ENCODE peak calls at places on chromosome 5, in ten cellular contexts. V is endothelial cell of umbilical vein, H is astrocyte of the spinal cord, E is GM12865, A is cardiac fibroblast, Y is HFF-Myc, M is PC-3, O is epithelial cell of proximal tubule, P is mucosa of descending colon, W is A549. T is an unnamed sample.

GRCh38 chr5:55037816-55038379 is 13.8 kb downstream of the GZMK start:
- DNase-seq in Y (peak), A (no peak), O (no peak), P (no peak), V (no peak), H (no peak), W (no peak), E (no peak), M (no peak), T (no peak)

GRCh38 chr5:50302815-50303490 is 138.1 kb downstream of the EMB start:
- DNase-seq in P (no peak), Y (no peak), V (no peak), A (peak), M (peak), O (no peak), H (peak), E (no peak), W (peak), T (no peak)

GRCh38 chr5:54643679-54644078 is 126.1 kb downstream of the SNX18 start:
- DNase-seq in H (peak), W (no peak), M (peak), E (no peak), Y (no peak), O (peak), A (peak), V (peak), P (no peak), T (no peak)

GRCh38 chr5:18299166-18299565 is 664.9 kb downstream of the TAF11L14 start:
- DNase-seq in V (no peak), W (no peak), P (no peak), M (no peak), O (no peak), H (no peak), A (no peak), Y (no peak), E (no peak), T (no peak)

GRCh38 chr5:1190915-1191314 is 10.5 kb upstream of the SLC6A19 start:
- DNase-seq in H (no peak), W (no peak), O (no peak), M (no peak), A (no peak), E (no peak), V (no peak), P (peak), Y (no peak), T (peak)

GRCh38 chr5:68074048-68074632 is 141.4 kb upstream of the PIK3R1 start:
- DNase-seq in M (no peak), H (no peak), V (no peak), A (no peak), Y (no peak), E (no peak), P (no peak), W (no peak), O (no peak), T (no peak)

GRCh38 chr5:181217111-181217804 is 5.8 kb upstream of the TRIM41 start:
- DNase-seq in P (peak), W (peak), E (peak), H (peak), A (peak), V (peak), M (peak), O (no peak), Y (no peak), T (peak)

GRCh38 chr5:53714324-53715010 is 154.0 kb downstream of the NDUFS4 start:
- DNase-seq in P (no peak), M (peak), O (no peak), A (no peak), H (peak), V (no peak), Y (no peak), W (no peak), E (no peak), T (no peak)

GRCh38 chr5:863244-863805 is 12.5 kb upstream of the ZDHHC11 start:
- DNase-seq in P (no peak), W (no peak), O (no peak), V (no peak), E (no peak), H (no peak), A (no peak), Y (no peak), M (no peak), T (no peak)

GRCh38 chr5:63262191-63262981 is 683.8 kb downstream of the LRRC70 start:
- DNase-seq in M (peak), E (no peak), P (no peak), W (no peak), Y (peak), H (peak), O (peak), V (peak), A (peak), T (no peak)

GRCh38 chr5:145847499-145848497 is 12.7 kb upstream of the PRELID2 start:
- DNase-seq in O (no peak), H (peak), M (peak), A (peak), E (no peak), W (peak), V (no peak), Y (peak), P (no peak), T (no peak)

GRCh38 chr5:111655169-111655924 is 101.6 kb downstream of the NREP start:
- DNase-seq in O (no peak), H (peak), P (no peak), M (peak), W (no peak), A (peak), V (peak), E (no peak), Y (no peak), T (no peak)

GRCh38 chr5:135435467-135436330 is 11.4 kb downstream of the DCANP1 start:
- DNase-seq in P (no peak), O (no peak), V (no peak), A (no peak), M (no peak), H (no peak), E (no peak), Y (no peak), W (no peak), T (no peak)

GRCh38 chr5:139494832-139495231 is 12.3 kb upstream of the STING1 start:
- DNase-seq in Y (no peak), H (no peak), E (no peak), A (peak), W (no peak), O (no peak), P (no peak), V (peak), M (peak), T (no peak)

GRCh38 chr5:38515648-38516047 is 40.8 kb downstream of the LIFR start:
- DNase-seq in E (no peak), P (no peak), M (peak), A (peak), V (peak), W (no peak), O (no peak), Y (no peak), H (no peak), T (no peak)

GRCh38 chr5:77086611-77087483 is at the start of gene ZBED3:
- DNase-seq in V (peak), Y (peak), A (peak), E (peak), W (peak), O (peak), P (peak), H (peak), M (peak), T (peak)

GRCh38 chr5:167701103-167701502 is 590.3 kb upstream of the WWC1 start:
- DNase-seq in O (no peak), E (no peak), M (no peak), V (no peak), W (no peak), H (no peak), A (no peak), Y (no peak), P (no peak), T (no peak)

GRCh38 chr5:10563132-10563939 is 534 bp upstream of the ANKRD33B start:
- DNase-seq in A (no peak), P (peak), Y (no peak), E (peak), V (no peak), M (peak), W (peak), H (no peak), O (no peak), T (no peak)

GRCh38 chr5:147751156-147751830 is 31.2 kb downstream of the JAKMIP2 start:
- DNase-seq in O (no peak), H (no peak), M (no peak), V (no peak), E (no peak), A (no peak), Y (no peak), W (no peak), P (no peak), T (no peak)

GRCh38 chr5:35248843-35249780 is 18.8 kb upstream of the PRLR start:
- DNase-seq in E (peak), W (no peak), M (no peak), A (peak), P (no peak), O (no peak), V (no peak), H (peak), Y (no peak), T (peak)

GRCh38 chr5:72234265-72234700 is 85.8 kb downstream of the MRPS27 start:
- DNase-seq in O (no peak), E (peak), M (peak), H (peak), A (peak), W (no peak), Y (no peak), P (no peak), V (peak), T (peak)

GRCh38 chr5:18483386-18483785 is 849.1 kb downstream of the TAF11L14 start:
- DNase-seq in Y (no peak), O (no peak), H (peak), W (no peak), A (no peak), E (no peak), P (no peak), M (peak), V (no peak), T (no peak)

GRCh38 chr5:140151719-140152609 is 23.0 kb upstream of the CYSTM1 start:
- DNase-seq in M (no peak), A (no peak), H (no peak), P (no peak), O (no peak), W (no peak), E (no peak), Y (no peak), V (no peak), T (no peak)

GRCh38 chr5:77430726-77431125 is 61.4 kb downstream of the WDR41 start:
- DNase-seq in H (no peak), E (no peak), M (peak), V (no peak), O (peak), W (no peak), A (no peak), Y (no peak), P (no peak), T (no peak)

GRCh38 chr5:217860-218456 is at the start of the genes CCDC127 and SDHA:
- DNase-seq in A (peak), O (no peak), E (peak), H (peak), W (peak), P (peak), V (peak), Y (peak), M (peak), T (peak)

GRCh38 chr5:168736201-168736940 is 157.2 kb upstream of the PANK3 start:
- DNase-seq in O (no peak), H (no peak), W (no peak), P (no peak), M (no peak), E (no peak), Y (no peak), V (no peak), A (no peak), T (no peak)

GRCh38 chr5:90503596-90503995 is 25.8 kb downstream of the LYSMD3 start:
- DNase-seq in W (no peak), M (peak), P (no peak), V (no peak), Y (no peak), E (no peak), A (peak), O (no peak), H (no peak), T (no peak)

GRCh38 chr5:1203311-1203967 is 2.0 kb downstream of the SLC6A19 start:
- DNase-seq in V (no peak), W (no peak), H (no peak), M (no peak), P (no peak), O (no peak), Y (no peak), E (no peak), A (no peak), T (no peak)

GRCh38 chr5:17330386-17330785 is 113.0 kb downstream of the BASP1 start:
- DNase-seq in A (no peak), P (no peak), M (peak), V (no peak), Y (no peak), O (no peak), H (no peak), W (no peak), E (no peak), T (no peak)

GRCh38 chr5:172008689-172009141 is 2.3 kb upstream of the FBXW11 start:
- DNase-seq in M (no peak), P (no peak), W (no peak), O (no peak), V (no peak), E (no peak), H (peak), Y (no peak), A (peak), T (no peak)
- H3K4me3 ChIP-seq in M (no peak), P (no peak), W (no peak), O (no peak), V (no peak), E (no peak), H (no peak), Y (no peak), A (no peak), T (no peak)

GRCh38 chr5:142683885-142684505 is 1.9 kb downstream of the FGF1 start:
- DNase-seq in O (no peak), H (no peak), A (no peak), E (no peak), P (no peak), Y (no peak), V (no peak), W (no peak), M (no peak), T (no peak)

GRCh38 chr5:142686968-142687367 is 1.1 kb upstream of the FGF1 start:
- DNase-seq in H (no peak), O (no peak), E (no peak), Y (no peak), A (no peak), M (no peak), P (no peak), V (no peak), W (no peak), T (no peak)

GRCh38 chr5:142684508-142685031 is 1.3 kb downstream of the FGF1 start:
- DNase-seq in V (peak), P (no peak), Y (no peak), E (no peak), H (no peak), W (no peak), O (no peak), A (peak), M (no peak), T (no peak)

GRCh38 chr5:142686210-142686734 is 382 bp upstream of the FGF1 start:
- DNase-seq in E (no peak), O (no peak), V (no peak), H (peak), M (no peak), A (peak), P (no peak), W (no peak), Y (no peak), T (no peak)

DNA sequence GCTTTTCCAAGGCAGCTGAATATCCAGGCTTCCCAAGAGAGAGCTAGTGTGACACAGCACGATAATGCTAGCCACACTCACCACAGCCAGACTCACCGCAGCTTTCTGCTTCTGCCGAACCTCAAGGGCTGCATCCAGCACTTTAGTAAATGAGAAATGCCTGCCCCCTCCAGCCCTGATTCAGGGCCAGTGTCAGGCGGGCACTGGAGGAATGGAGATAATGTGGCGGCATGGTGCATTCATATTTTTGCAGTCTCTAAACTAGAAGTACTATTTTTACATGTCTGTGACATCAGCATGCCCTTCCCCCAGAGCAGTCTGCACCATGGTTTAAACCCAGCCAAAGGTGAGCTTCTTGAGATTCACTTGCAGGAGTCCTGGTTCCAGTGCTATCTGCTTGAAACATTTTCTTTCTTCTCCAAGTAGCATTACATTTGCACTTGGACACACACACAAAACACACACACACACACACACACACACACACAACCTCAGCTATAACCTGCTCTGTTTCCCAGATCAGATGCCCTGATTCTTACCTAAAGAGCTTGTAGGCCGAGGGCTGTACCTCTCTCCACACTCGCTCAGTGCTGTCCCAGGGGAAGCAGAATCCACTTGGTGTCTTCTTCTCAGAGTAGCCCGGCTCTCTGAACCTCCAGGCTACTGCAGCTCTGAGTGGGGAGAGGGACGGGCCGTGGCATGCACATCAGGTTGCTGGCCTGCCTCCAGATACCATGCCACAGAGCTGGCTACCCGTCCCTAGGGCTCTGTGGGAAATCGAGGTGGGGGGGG is at the start of gene FGF1:
- DNase-seq in H (peak), Y (no peak), O (no peak), A (peak), P (no peak), W (no peak), M (no peak), E (no peak), V (no peak), T (no peak)
- H3K4me3 ChIP-seq in H (no peak), Y (no peak), O (no peak), A (no peak), P (no peak), W (no peak), M (no peak), E (no peak), V (no peak), T (no peak)

GRCh38 chr5:4777435-4777834 is 362.7 kb upstream of the ADAMTS16 start:
- DNase-seq in Y (no peak), O (no peak), H (no peak), A (no peak), P (no peak), M (peak), W (no peak), E (no peak), V (no peak), T (no peak)

GRCh38 chr5:4773827-4774317 is 366.3 kb upstream of the ADAMTS16 start:
- DNase-seq in E (no peak), V (no peak), P (no peak), M (no peak), H (no peak), W (no peak), Y (no peak), O (no peak), A (no peak), T (no peak)
- H3K4me3 ChIP-seq in E (no peak), V (no peak), P (no peak), M (no peak), H (no peak), W (no peak), Y (no peak), O (no peak), A (no peak), T (no peak)

DNA sequence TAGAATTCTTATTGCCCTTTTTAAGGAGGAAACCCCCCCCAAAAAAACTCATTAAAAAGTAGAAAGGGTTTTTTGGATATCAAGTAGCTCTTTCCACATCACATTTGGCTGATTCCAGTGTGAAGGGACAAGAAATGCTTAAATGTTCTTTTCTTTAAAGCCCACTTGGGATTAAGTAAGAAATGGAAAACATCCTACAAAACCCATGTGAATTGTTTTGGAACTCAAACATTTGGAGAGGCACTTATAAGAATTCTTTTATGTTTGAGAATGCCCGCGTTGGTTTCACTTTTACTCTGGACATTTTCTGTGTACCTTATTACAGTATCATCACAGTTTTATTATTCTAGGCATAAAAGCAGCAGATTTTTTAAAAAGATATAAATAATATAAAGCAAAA is 301.1 kb upstream of the ACTBL2 start:
- DNase-seq in H (no peak), W (no peak), V (peak), E (no peak), M (no peak), P (no peak), Y (no peak), O (no peak), A (peak), T (no peak)
- H3K4me3 ChIP-seq in H (no peak), W (no peak), V (no peak), E (no peak), M (no peak), P (no peak), Y (no peak), O (no peak), A (no peak), T (no peak)

GRCh38 chr5:87120518-87121314 is 147.0 kb upstream of the RASA1 start:
- DNase-seq in H (peak), V (peak), W (no peak), E (peak), O (peak), P (no peak), Y (peak), A (peak), M (peak), T (peak)

GRCh38 chr5:87122171-87122977 is 145.3 kb upstream of the RASA1 start:
- DNase-seq in O (no peak), A (no peak), E (peak), H (no peak), V (no peak), Y (no peak), W (no peak), P (no peak), M (no peak), T (no peak)

GRCh38 chr5:87125796-87126195 is 141.9 kb upstream of the RASA1 start:
- DNase-seq in O (no peak), P (no peak), E (no peak), W (no peak), A (no peak), M (no peak), Y (no peak), V (no peak), H (no peak), T (no peak)

GRCh38 chr5:87119588-87119987 is 148.1 kb upstream of the RASA1 start:
- DNase-seq in O (no peak), E (no peak), H (no peak), Y (no peak), M (peak), V (no peak), A (no peak), W (no peak), P (no peak), T (no peak)

DNA sequence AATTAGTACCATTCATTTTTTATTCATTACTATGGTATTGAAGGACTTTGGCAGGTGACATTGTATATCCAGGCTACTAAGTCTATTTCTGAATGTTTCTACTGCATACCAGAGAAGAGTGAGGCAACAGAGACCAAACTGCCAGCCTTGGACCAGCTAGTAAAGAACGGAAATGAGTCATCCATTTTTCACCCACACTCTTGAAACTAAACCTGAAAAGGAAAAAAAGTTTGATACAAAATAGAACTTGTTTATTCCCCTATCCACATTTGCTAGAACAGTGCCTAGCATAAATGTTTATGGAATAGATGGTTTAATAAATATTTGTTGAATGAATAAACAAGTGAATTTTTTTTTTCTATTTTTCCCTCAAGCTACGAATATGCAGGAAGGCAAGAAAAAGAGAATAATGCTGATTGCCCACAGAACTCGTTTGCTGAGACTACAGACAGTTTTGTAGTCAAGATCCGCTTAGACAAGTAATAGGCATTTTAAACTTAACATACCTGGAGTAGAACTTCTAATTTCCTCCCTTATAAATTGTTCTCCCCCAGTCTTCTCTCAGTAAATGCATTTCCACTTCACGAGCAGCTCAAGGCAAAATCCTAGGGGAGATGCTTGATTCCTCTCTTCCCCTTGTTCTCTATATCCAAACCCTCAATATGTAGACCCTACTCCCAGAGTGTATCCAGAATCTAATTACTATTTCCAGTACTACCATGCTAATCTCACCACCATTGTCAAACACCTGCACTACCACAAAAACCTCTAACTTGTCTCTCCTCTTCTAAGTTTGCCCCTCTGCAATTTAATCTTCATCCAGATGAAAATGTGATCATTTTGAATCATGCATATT is 146.1 kb upstream of the RASA1 start:
- DNase-seq in V (peak), H (peak), O (peak), W (peak), P (no peak), A (peak), Y (peak), E (peak), M (peak), T (peak)
- H3K4me3 ChIP-seq in V (no peak), H (no peak), O (no peak), W (no peak), P (no peak), A (no peak), Y (no peak), E (peak), M (peak), T (peak)

T was measured in Jurkat, Clone E6-1.